ENCODE peak calls at places on chromosomes 11 and 22, in nine cellular contexts. I is ovary, U is AG09309, D is heart right ventricle, V is body of pancreas, O is A549, H is fibroblast of pulmonary artery, W is colonic mucosa, F is brain microvascular endothelial cell. L is an unnamed sample.

GRCh38 chr22:44918166-44918924 is 91.5 kb downstream of the PHF21B start:
- DNase-seq in I (no peak), U (no peak), D (no peak), V (no peak), O (no peak), H (no peak), W (no peak), F (no peak), L (no peak)

GRCh38 chr11:22976146-22976545 is 115.9 kb upstream of the CCDC179 start:
- DNase-seq in I (no peak), U (no peak), D (no peak), V (peak), O (peak), H (peak), W (no peak), F (peak), L (no peak)

GRCh38 chr11:87405356-87405755 is 367.6 kb downstream of the TMEM135 start:
- DNase-seq in I (no peak), U (no peak), D (no peak), V (no peak), O (no peak), H (no peak), W (no peak), F (no peak), L (no peak)

GRCh38 chr11:22221143-22221542 is 28.3 kb downstream of the ANO5 start:
- DNase-seq in I (no peak), U (no peak), D (no peak), V (no peak), O (no peak), H (no peak), W (no peak), F (no peak), L (no peak)

GRCh38 chr11:14288189-14288935 is 70.6 kb downstream of the RRAS2 start:
- DNase-seq in I (no peak), U (peak), D (no peak), V (no peak), O (peak), H (peak), W (no peak), F (peak), L (no peak)

GRCh38 chr11:28659716-28660348 is 551.6 kb downstream of the METTL15 start:
- DNase-seq in I (no peak), U (no peak), D (no peak), V (no peak), O (no peak), H (no peak), W (no peak), F (no peak), L (no peak)

GRCh38 chr22:46107089-46107664 is 43.1 kb upstream of the PPARA start:
- DNase-seq in I (peak), U (no peak), D (peak), V (peak), O (no peak), H (no peak), W (no peak), F (no peak), L (no peak)

GRCh38 chr22:41469218-41469851 is 418 bp downstream of the ACO2 start:
- DNase-seq in I (no peak), U (no peak), D (peak), V (no peak), O (no peak), H (no peak), W (peak), F (no peak), L (peak)

GRCh38 chr11:13375798-13376197 is 87.2 kb downstream of the BTBD10 start:
- DNase-seq in I (no peak), U (no peak), D (no peak), V (no peak), O (no peak), H (peak), W (no peak), F (no peak), L (no peak)

GRCh38 chr22:46068908-46069481 is 81.3 kb upstream of the PPARA start:
- DNase-seq in I (no peak), U (peak), D (peak), V (peak), O (no peak), H (peak), W (no peak), F (no peak), L (peak)

GRCh38 chr11:68330700-68331337 is 18.4 kb downstream of the LRP5 start:
- DNase-seq in I (no peak), U (no peak), D (no peak), V (no peak), O (no peak), H (no peak), W (no peak), F (no peak), L (no peak)

GRCh38 chr11:111310088-111310487 is 11.7 kb downstream of the POU2AF3 start:
- DNase-seq in I (no peak), U (no peak), D (no peak), V (no peak), O (no peak), H (no peak), W (peak), F (no peak), L (peak)

GRCh38 chr22:22394589-22394988 is 114.0 kb downstream of the ZNF280B start:
- DNase-seq in I (no peak), U (no peak), D (no peak), V (no peak), O (no peak), H (no peak), W (no peak), F (no peak), L (no peak)

GRCh38 chr11:64227405-64227956 is 1.4 kb downstream of the NUDT22 start:
- DNase-seq in I (peak), U (no peak), D (no peak), V (peak), O (no peak), H (no peak), W (peak), F (no peak), L (no peak)
- H3K4me3 ChIP-seq in I (no peak), U (peak), D (peak), V (no peak), O (peak), H (peak), W (peak), F (peak), L (peak)

DNA sequence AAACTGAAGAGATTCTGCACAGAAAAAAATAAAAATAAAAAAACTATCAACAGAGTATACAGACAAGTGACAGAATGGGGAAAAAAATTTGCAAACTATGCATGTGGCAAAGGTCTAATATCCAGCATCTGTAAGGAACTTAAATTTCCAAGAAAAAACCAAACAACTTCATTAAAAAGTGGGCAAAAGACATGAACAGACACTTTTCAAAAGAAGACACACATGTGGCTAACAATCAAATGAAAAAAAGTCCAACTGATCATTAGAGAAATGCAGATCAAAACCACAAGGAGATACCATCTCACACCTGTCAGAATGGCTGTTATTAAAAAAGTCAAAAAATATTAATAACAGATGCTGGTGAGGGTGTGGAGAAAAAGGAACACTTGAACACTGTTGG is 64.3 kb downstream of the APIP start:
- DNase-seq in I (no peak), U (no peak), D (no peak), V (no peak), O (no peak), H (no peak), W (no peak), F (no peak), L (no peak)
- TF ChIP-seq CTCF in I (no peak), U (no peak), D (no peak), V (no peak), O (no peak), H (no peak), W (no peak), F (no peak), L (no peak)

GRCh38 chr11:113982306-113982705 is 7.4 kb downstream of the HTR3A start:
- DNase-seq in I (no peak), U (no peak), D (no peak), V (no peak), O (no peak), H (no peak), W (no peak), F (no peak), L (no peak)
- H3K4me3 ChIP-seq in I (no peak), U (no peak), D (no peak), V (no peak), O (no peak), H (no peak), W (no peak), F (no peak), L (no peak)

GRCh38 chr11:96430668-96431067 is 40.9 kb downstream of the JRKL start:
- DNase-seq in I (no peak), U (no peak), D (no peak), V (no peak), O (no peak), H (no peak), W (no peak), F (no peak), L (no peak)

GRCh38 chr11:96424693-96425092 is 34.9 kb downstream of the JRKL start:
- DNase-seq in I (no peak), U (peak), D (no peak), V (no peak), O (no peak), H (peak), W (no peak), F (peak), L (peak)

GRCh38 chr11:96426356-96427103 is 36.7 kb downstream of the JRKL start:
- DNase-seq in I (no peak), U (peak), D (no peak), V (peak), O (peak), H (peak), W (no peak), F (no peak), L (peak)
- TF ChIP-seq CTCF in I (no peak), U (peak), D (peak), V (peak), O (peak), H (peak), W (peak), F (peak), L (peak)

DNA sequence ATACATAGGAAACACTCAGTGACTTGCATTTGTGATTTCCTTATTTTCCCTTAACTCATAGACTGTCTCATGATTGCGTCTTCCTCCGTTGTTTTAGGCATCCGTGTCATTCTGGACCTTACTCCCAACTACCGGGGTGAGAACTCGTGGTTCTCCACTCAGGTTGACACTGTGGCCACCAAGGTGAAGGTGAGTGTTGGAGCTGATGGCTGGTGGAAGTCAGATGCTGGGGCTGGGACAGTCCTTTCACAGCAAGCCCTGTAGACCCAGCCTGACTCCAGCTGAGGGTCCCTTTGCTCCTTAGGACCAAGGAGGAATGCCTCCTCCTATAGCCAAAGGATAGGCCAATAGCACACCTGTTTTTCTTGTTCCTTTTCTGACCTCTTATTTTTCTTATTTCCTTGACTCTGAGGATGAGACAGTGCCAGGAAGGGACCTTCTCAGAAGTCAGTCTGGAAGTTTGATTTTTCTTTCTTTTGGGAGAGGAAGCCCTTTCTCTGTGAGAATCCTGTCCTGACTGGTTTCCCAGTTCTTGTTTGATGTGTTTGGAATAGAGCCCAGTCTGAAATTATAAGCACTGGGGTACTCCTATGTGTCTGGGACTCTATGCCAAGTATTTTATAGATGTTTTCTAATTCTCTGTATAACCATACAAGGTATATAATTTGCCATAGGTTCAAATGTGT is 2.3 kb downstream of the SLC3A2 start:
- DNase-seq in I (no peak), U (no peak), D (no peak), V (no peak), O (no peak), H (no peak), W (no peak), F (no peak), L (no peak)
- H3K4me3 ChIP-seq in I (peak), U (peak), D (peak), V (no peak), O (peak), H (peak), W (peak), F (peak), L (peak)

GRCh38 chr11:17812286-17813187 is 78.0 kb downstream of the KCNC1 start:
- DNase-seq in I (no peak), U (no peak), D (no peak), V (no peak), O (no peak), H (no peak), W (peak), F (no peak), L (no peak)
- TF ChIP-seq CTCF in I (no peak), U (no peak), D (no peak), V (no peak), O (no peak), H (no peak), W (no peak), F (no peak), L (no peak)